ENCODE peak calls at places on chromosome 14, in four cellular contexts. One of them, this sample, is unnamed.

GRCh38 chr14:24678801-24679247 is 44.8 kb upstream of the GZMB start:
- DNase-seq in HepG2: peak; percentile 98
- DNase-seq in K562: peak; percentile 87
- DNase-seq in A549: peak; percentile 60
- DNase-seq in this sample: peak; percentile 69

GRCh38 chr14:73295198-73295796 is 58.0 kb downstream of the PAPLN start:
- DNase-seq in HepG2: peak; percentile 27
- DNase-seq in A549: peak; percentile 43
- DNase-seq in K562: peak; percentile 32
- DNase-seq in this sample: no peak

GRCh38 chr14:24289649-24290283 is 9.8 kb downstream of the DHRS1 start:
- DNase-seq in HepG2: no peak
- DNase-seq in A549: no peak
- DNase-seq in K562: no peak
- DNase-seq in this sample: no peak

GRCh38 chr14:105126126-105126969 is 42.2 kb downstream of the JAG2 start:
- DNase-seq in A549: no peak
- DNase-seq in HepG2: peak; percentile 35
- DNase-seq in K562: no peak
- DNase-seq in this sample: no peak

GRCh38 chr14:105151131-105151837 is 17.3 kb downstream of the JAG2 start:
- DNase-seq in A549: no peak
- DNase-seq in K562: no peak
- DNase-seq in HepG2: no peak
- DNase-seq in this sample: peak; percentile 45

GRCh38 chr14:30896435-30896834 is 22.1 kb downstream of the COCH start:
- DNase-seq in HepG2: no peak
- DNase-seq in A549: no peak
- DNase-seq in K562: no peak
- DNase-seq in this sample: no peak

GRCh38 chr14:69449216-69449615 is 35.3 kb upstream of the PLEKHD1 start:
- DNase-seq in K562: no peak
- DNase-seq in A549: no peak
- DNase-seq in HepG2: no peak
- DNase-seq in this sample: no peak

GRCh38 chr14:104724407-104724980 is 465 bp downstream of the ADSS1 start:
- DNase-seq in A549: peak; percentile 38
- DNase-seq in K562: peak; percentile 53
- DNase-seq in HepG2: no peak
- DNase-seq in this sample: no peak

GRCh38 chr14:59897757-59898383 is 22.1 kb upstream of the LRRC9 start:
- DNase-seq in K562: peak; percentile 14
- DNase-seq in A549: peak; percentile 13
- DNase-seq in HepG2: peak; percentile 30
- DNase-seq in this sample: peak; percentile 10

GRCh38 chr14:77342726-77343397 is 22.0 kb downstream of the GSTZ1 start:
- DNase-seq in K562: peak; percentile 60
- DNase-seq in HepG2: no peak
- DNase-seq in A549: no peak
- DNase-seq in this sample: peak; percentile 33

GRCh38 chr14:56282179-56282578 is 164.0 kb downstream of the PELI2 start:
- DNase-seq in HepG2: no peak
- DNase-seq in K562: no peak
- DNase-seq in A549: no peak
- DNase-seq in this sample: no peak

GRCh38 chr14:25431211-25432076 is 381.5 kb upstream of the STXBP6 start:
- DNase-seq in K562: peak; percentile 13
- DNase-seq in A549: no peak
- DNase-seq in HepG2: peak; percentile 53
- DNase-seq in this sample: peak; percentile 15

GRCh38 chr14:21509432-21510143 is 1.6 kb downstream of the METTL3 start:
- DNase-seq in HepG2: no peak
- DNase-seq in A549: no peak
- DNase-seq in K562: no peak
- DNase-seq in this sample: no peak

GRCh38 chr14:35963209-35963608 is 137.1 kb downstream of the BRMS1L start:
- DNase-seq in A549: peak; percentile 10
- DNase-seq in HepG2: peak; percentile 45
- DNase-seq in K562: peak; percentile 4
- DNase-seq in this sample: no peak

GRCh38 chr14:22900088-22900799 is 17.2 kb downstream of the REM2 start:
- DNase-seq in A549: peak; percentile 77
- DNase-seq in K562: peak; percentile 91
- DNase-seq in HepG2: peak; percentile 83
- DNase-seq in this sample: peak; percentile 58

GRCh38 chr14:79278798-79279644 is 932.3 kb downstream of the DIO2 start:
- DNase-seq in HepG2: peak; percentile 27
- DNase-seq in K562: peak; percentile 2
- DNase-seq in A549: peak; percentile 33
- DNase-seq in this sample: peak; percentile 88

GRCh38 chr14:102693006-102693755 is 84.1 kb upstream of the TRAF3 start:
- DNase-seq in K562: no peak
- DNase-seq in HepG2: peak; percentile 61
- DNase-seq in A549: no peak
- DNase-seq in this sample: no peak

GRCh38 chr14:99230271-99231141 is 41.5 kb downstream of the BCL11B start:
- DNase-seq in K562: peak; percentile 13
- DNase-seq in HepG2: no peak
- DNase-seq in A549: no peak
- DNase-seq in this sample: no peak

GRCh38 chr14:102474934-102475333 is 34.6 kb downstream of the ANKRD9 start:
- DNase-seq in K562: no peak
- DNase-seq in A549: no peak
- DNase-seq in HepG2: no peak
- DNase-seq in this sample: no peak

GRCh38 chr14:81211844-81212243 is 8.9 kb downstream of the GTF2A1 start:
- DNase-seq in HepG2: peak; percentile 35
- DNase-seq in K562: no peak
- DNase-seq in A549: no peak
- DNase-seq in this sample: no peak

GRCh38 chr14:50801706-50802105 is 29.3 kb downstream of the NIN start:
- DNase-seq in K562: no peak
- DNase-seq in A549: no peak
- DNase-seq in HepG2: no peak
- DNase-seq in this sample: no peak

GRCh38 chr14:50808053-50808452 is 22.9 kb downstream of the NIN start:
- DNase-seq in HepG2: no peak
- DNase-seq in A549: no peak
- DNase-seq in K562: no peak
- DNase-seq in this sample: no peak

GRCh38 chr14:50806241-50806933 is 24.6 kb downstream of the NIN start:
- DNase-seq in HepG2: no peak
- DNase-seq in K562: no peak
- DNase-seq in A549: no peak
- DNase-seq in this sample: no peak

GRCh38 chr14:50805396-50805795 is 25.6 kb downstream of the NIN start:
- DNase-seq in A549: no peak
- DNase-seq in HepG2: no peak
- DNase-seq in K562: no peak
- DNase-seq in this sample: no peak

GRCh38 chr14:50804181-50804721 is 26.7 kb downstream of the NIN start:
- DNase-seq in HepG2: no peak
- DNase-seq in A549: no peak
- DNase-seq in K562: no peak
- DNase-seq in this sample: no peak
- TF ChIP-seq PHF8 in HepG2: no peak
- TF ChIP-seq PHF8 in A549: no peak
- TF ChIP-seq PHF8 in K562: no peak
- TF ChIP-seq PHF8 in this sample: no peak

GRCh38 chr14:106207316-106207715 is 680.9 kb downstream of the TMEM121 start:
- DNase-seq in K562: no peak
- DNase-seq in A549: no peak
- DNase-seq in HepG2: peak; percentile 15
- DNase-seq in this sample: no peak

GRCh38 chr14:106208794-106209193 is 682.4 kb downstream of the TMEM121 start:
- DNase-seq in K562: no peak
- DNase-seq in HepG2: no peak
- DNase-seq in A549: no peak
- DNase-seq in this sample: no peak

GRCh38 chr14:106211489-106211888 is 685.1 kb downstream of the TMEM121 start:
- DNase-seq in A549: no peak
- DNase-seq in K562: no peak
- DNase-seq in HepG2: no peak
- DNase-seq in this sample: no peak

GRCh38 chr14:106210650-106211049 is 684.3 kb downstream of the TMEM121 start:
- DNase-seq in A549: no peak
- DNase-seq in K562: peak; percentile 48
- DNase-seq in HepG2: no peak
- DNase-seq in this sample: no peak

DNA sequence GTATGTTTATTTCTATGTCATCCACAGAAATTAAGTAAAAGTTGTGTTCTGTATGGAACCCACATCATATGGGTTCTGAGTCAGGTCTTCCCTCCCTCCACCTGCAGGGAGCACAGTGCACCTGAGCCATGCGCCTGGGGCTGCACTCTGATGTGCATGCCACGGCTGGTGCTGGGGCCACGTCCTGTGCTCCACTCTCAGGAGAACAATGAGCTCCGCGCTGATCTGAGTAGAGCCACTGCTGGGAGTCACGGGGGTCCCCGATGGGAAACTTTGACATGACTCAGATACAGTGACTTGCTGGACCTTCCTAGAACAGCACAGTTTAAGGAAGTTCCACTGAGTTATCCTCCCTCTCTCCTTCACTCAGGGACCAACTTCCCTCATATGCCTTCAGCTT is 683.4 kb downstream of the TMEM121 start:
- DNase-seq in A549: no peak
- DNase-seq in K562: no peak
- DNase-seq in HepG2: no peak
- DNase-seq in this sample: no peak
- TF ChIP-seq PHF8 in A549: no peak
- TF ChIP-seq PHF8 in K562: no peak
- TF ChIP-seq PHF8 in HepG2: no peak
- TF ChIP-seq PHF8 in this sample: no peak

GRCh38 chr14:63404906-63405305 is 86.2 kb upstream of the GPHB5 start:
- DNase-seq in HepG2: no peak
- DNase-seq in A549: no peak
- DNase-seq in K562: no peak
- DNase-seq in this sample: no peak
- TF ChIP-seq PHF8 in HepG2: no peak
- TF ChIP-seq PHF8 in A549: no peak
- TF ChIP-seq PHF8 in K562: no peak
- TF ChIP-seq PHF8 in this sample: no peak

GRCh38 chr14:51441001-51441400 is 201.0 kb downstream of the TMX1 start:
- DNase-seq in A549: no peak
- DNase-seq in K562: no peak
- DNase-seq in HepG2: no peak
- DNase-seq in this sample: no peak

GRCh38 chr14:51443195-51444018 is 203.4 kb downstream of the TMX1 start:
- DNase-seq in HepG2: no peak
- DNase-seq in A549: no peak
- DNase-seq in K562: no peak
- DNase-seq in this sample: no peak

GRCh38 chr14:51445001-51445390 is 204.9 kb downstream of the TMX1 start:
- DNase-seq in A549: no peak
- DNase-seq in K562: no peak
- DNase-seq in HepG2: no peak
- DNase-seq in this sample: no peak

GRCh38 chr14:51444381-51445000 is 204.4 kb downstream of the TMX1 start:
- DNase-seq in HepG2: no peak
- DNase-seq in A549: no peak
- DNase-seq in K562: no peak
- DNase-seq in this sample: no peak

GRCh38 chr14:51442513-51443175 is 202.6 kb downstream of the TMX1 start:
- DNase-seq in HepG2: no peak
- DNase-seq in K562: no peak
- DNase-seq in A549: peak; percentile 33
- DNase-seq in this sample: no peak
- TF ChIP-seq PHF8 in HepG2: no peak
- TF ChIP-seq PHF8 in K562: no peak
- TF ChIP-seq PHF8 in A549: no peak
- TF ChIP-seq PHF8 in this sample: no peak

DNA sequence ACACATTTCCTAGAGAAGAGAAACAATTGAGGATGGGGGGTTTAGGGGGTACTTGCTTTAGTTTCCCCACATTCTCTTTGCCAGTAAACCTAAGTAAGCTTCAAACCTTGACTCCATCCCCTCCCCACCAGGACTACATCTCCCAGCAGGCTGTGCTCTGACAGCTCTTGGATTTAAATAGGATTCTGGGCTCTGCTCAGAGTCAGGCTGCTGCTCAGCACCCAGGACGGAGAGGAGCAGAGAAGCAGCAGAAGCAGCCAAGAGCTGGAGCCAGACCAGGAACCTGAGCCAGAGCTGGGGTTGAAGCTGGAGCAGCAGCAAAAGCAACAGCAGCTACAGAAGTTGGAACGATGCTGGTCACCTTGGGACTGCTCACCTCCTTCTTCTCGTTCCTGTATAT is 20.6 kb downstream of the RDH12 start:
- DNase-seq in HepG2: no peak
- DNase-seq in K562: no peak
- DNase-seq in A549: no peak
- DNase-seq in this sample: no peak
- TF ChIP-seq PHF8 in HepG2: no peak
- TF ChIP-seq PHF8 in K562: no peak
- TF ChIP-seq PHF8 in A549: no peak
- TF ChIP-seq PHF8 in this sample: no peak

This sample was measured in H1.